ENCODE peak calls at places on chromosomes 7 and 10, in seven cellular contexts. One of them, this sample, is unnamed.
A peak's percentile ranks its signal among the peaks of the same experiment; 100 is the strongest.

GRCh38 chr7:71735961-71736556 is 604.1 kb downstream of the GALNT17 start:
- DNase-seq in heart left ventricle: peak; percentile 54
- DNase-seq in right lobe of liver: no peak
- DNase-seq in prostate gland: peak; percentile 65
- DNase-seq in transverse colon: peak; percentile 54
- DNase-seq in testis: peak; percentile 91
- DNase-seq in esophagus muscularis mucosa: no peak
- DNase-seq in this sample: peak; percentile 72

GRCh38 chr7:134188311-134188710 is 61.2 kb downstream of the LRGUK start:
- DNase-seq in right lobe of liver: no peak
- DNase-seq in esophagus muscularis mucosa: no peak
- DNase-seq in prostate gland: no peak
- DNase-seq in transverse colon: no peak
- DNase-seq in testis: no peak
- DNase-seq in heart left ventricle: no peak
- DNase-seq in this sample: no peak

GRCh38 chr7:116782177-116782711 is 80.1 kb upstream of the CAPZA2 start:
- DNase-seq in heart left ventricle: no peak
- DNase-seq in esophagus muscularis mucosa: no peak
- DNase-seq in prostate gland: no peak
- DNase-seq in right lobe of liver: no peak
- DNase-seq in transverse colon: no peak
- DNase-seq in testis: no peak
- DNase-seq in this sample: no peak

GRCh38 chr10:80184291-80184690 is 21.0 kb downstream of the ANXA11 start:
- DNase-seq in prostate gland: no peak
- DNase-seq in heart left ventricle: no peak
- DNase-seq in right lobe of liver: no peak
- DNase-seq in testis: no peak
- DNase-seq in esophagus muscularis mucosa: no peak
- DNase-seq in transverse colon: no peak
- DNase-seq in this sample: no peak

GRCh38 chr10:5291501-5292195 is 73.1 kb upstream of the UCN3 start:
- DNase-seq in prostate gland: no peak
- DNase-seq in testis: peak; percentile 18
- DNase-seq in heart left ventricle: peak; percentile 73
- DNase-seq in transverse colon: peak; percentile 43
- DNase-seq in right lobe of liver: no peak
- DNase-seq in esophagus muscularis mucosa: peak; percentile 92
- DNase-seq in this sample: no peak

GRCh38 chr7:45663167-45663921 is 89.2 kb downstream of the ADCY1 start:
- DNase-seq in transverse colon: peak; percentile 28
- DNase-seq in right lobe of liver: no peak
- DNase-seq in testis: peak; percentile 16
- DNase-seq in esophagus muscularis mucosa: no peak
- DNase-seq in heart left ventricle: no peak
- DNase-seq in prostate gland: peak; percentile 9
- DNase-seq in this sample: peak; percentile 45

GRCh38 chr10:7314068-7314646 is 96.7 kb downstream of the SFMBT2 start:
- DNase-seq in testis: no peak
- DNase-seq in prostate gland: no peak
- DNase-seq in right lobe of liver: no peak
- DNase-seq in transverse colon: no peak
- DNase-seq in esophagus muscularis mucosa: peak; percentile 57
- DNase-seq in heart left ventricle: no peak
- DNase-seq in this sample: no peak

GRCh38 chr7:134710854-134711624 is 64.4 kb downstream of the BPGM start:
- DNase-seq in esophagus muscularis mucosa: no peak
- DNase-seq in heart left ventricle: no peak
- DNase-seq in testis: peak; percentile 27
- DNase-seq in right lobe of liver: no peak
- DNase-seq in prostate gland: no peak
- DNase-seq in transverse colon: no peak
- DNase-seq in this sample: no peak

GRCh38 chr10:122939819-122940543 is 14.0 kb downstream of the C10orf88 start:
- DNase-seq in heart left ventricle: no peak
- DNase-seq in transverse colon: no peak
- DNase-seq in right lobe of liver: no peak
- DNase-seq in testis: no peak
- DNase-seq in esophagus muscularis mucosa: no peak
- DNase-seq in prostate gland: no peak
- DNase-seq in this sample: no peak

GRCh38 chr7:115226410-115226809 is 304.5 kb downstream of the MDFIC start:
- DNase-seq in heart left ventricle: no peak
- DNase-seq in right lobe of liver: no peak
- DNase-seq in testis: no peak
- DNase-seq in prostate gland: no peak
- DNase-seq in transverse colon: no peak
- DNase-seq in esophagus muscularis mucosa: no peak
- DNase-seq in this sample: no peak

GRCh38 chr7:99469381-99470065 is 3.2 kb upstream of the ZNF789 start:
- DNase-seq in testis: no peak
- DNase-seq in esophagus muscularis mucosa: no peak
- DNase-seq in transverse colon: no peak
- DNase-seq in prostate gland: no peak
- DNase-seq in heart left ventricle: no peak
- DNase-seq in right lobe of liver: no peak
- DNase-seq in this sample: no peak

GRCh38 chr7:49001610-49002033 is 77.3 kb downstream of the CDC14C start:
- DNase-seq in esophagus muscularis mucosa: no peak
- DNase-seq in prostate gland: no peak
- DNase-seq in testis: peak; percentile 56
- DNase-seq in transverse colon: peak; percentile 9
- DNase-seq in right lobe of liver: no peak
- DNase-seq in heart left ventricle: no peak
- DNase-seq in this sample: no peak

GRCh38 chr10:133509700-133510099 is 17.5 kb upstream of the CYP2E1 start:
- DNase-seq in transverse colon: no peak
- DNase-seq in heart left ventricle: no peak
- DNase-seq in prostate gland: no peak
- DNase-seq in right lobe of liver: no peak
- DNase-seq in testis: no peak
- DNase-seq in esophagus muscularis mucosa: no peak
- DNase-seq in this sample: no peak

GRCh38 chr7:115357213-115357999 is 435.5 kb downstream of the MDFIC start:
- DNase-seq in esophagus muscularis mucosa: no peak
- DNase-seq in prostate gland: no peak
- DNase-seq in heart left ventricle: no peak
- DNase-seq in right lobe of liver: no peak
- DNase-seq in transverse colon: no peak
- DNase-seq in testis: no peak
- DNase-seq in this sample: no peak

GRCh38 chr7:964401-965231 is 10.1 kb upstream of the ADAP1 start:
- DNase-seq in prostate gland: no peak
- DNase-seq in right lobe of liver: peak; percentile 58
- DNase-seq in heart left ventricle: peak; percentile 72
- DNase-seq in testis: peak; percentile 73
- DNase-seq in esophagus muscularis mucosa: no peak
- DNase-seq in transverse colon: no peak
- DNase-seq in this sample: no peak

GRCh38 chr7:105055621-105056020 is 41.6 kb downstream of the KMT2E start:
- DNase-seq in esophagus muscularis mucosa: no peak
- DNase-seq in heart left ventricle: no peak
- DNase-seq in prostate gland: no peak
- DNase-seq in right lobe of liver: no peak
- DNase-seq in transverse colon: no peak
- DNase-seq in testis: no peak
- DNase-seq in this sample: no peak

GRCh38 chr10:37703074-37703473 is 154.3 kb downstream of the ZNF248 start:
- DNase-seq in right lobe of liver: no peak
- DNase-seq in esophagus muscularis mucosa: no peak
- DNase-seq in heart left ventricle: no peak
- DNase-seq in transverse colon: no peak
- DNase-seq in prostate gland: no peak
- DNase-seq in testis: no peak
- DNase-seq in this sample: no peak

GRCh38 chr10:37703833-37704382 is 153.5 kb downstream of the ZNF248 start:
- DNase-seq in prostate gland: no peak
- DNase-seq in transverse colon: no peak
- DNase-seq in esophagus muscularis mucosa: no peak
- DNase-seq in right lobe of liver: no peak
- DNase-seq in testis: peak; percentile 6
- DNase-seq in heart left ventricle: no peak
- DNase-seq in this sample: no peak

GRCh38 chr10:37704566-37704965 is 152.8 kb downstream of the ZNF248 start:
- DNase-seq in esophagus muscularis mucosa: no peak
- DNase-seq in right lobe of liver: no peak
- DNase-seq in testis: no peak
- DNase-seq in prostate gland: no peak
- DNase-seq in heart left ventricle: no peak
- DNase-seq in transverse colon: no peak
- DNase-seq in this sample: no peak

GRCh38 chr10:37700886-37701780 is 156.3 kb downstream of the ZNF248 start:
- DNase-seq in heart left ventricle: no peak
- DNase-seq in right lobe of liver: no peak
- DNase-seq in transverse colon: no peak
- DNase-seq in prostate gland: no peak
- DNase-seq in esophagus muscularis mucosa: no peak
- DNase-seq in testis: peak; percentile 13
- DNase-seq in this sample: no peak

DNA sequence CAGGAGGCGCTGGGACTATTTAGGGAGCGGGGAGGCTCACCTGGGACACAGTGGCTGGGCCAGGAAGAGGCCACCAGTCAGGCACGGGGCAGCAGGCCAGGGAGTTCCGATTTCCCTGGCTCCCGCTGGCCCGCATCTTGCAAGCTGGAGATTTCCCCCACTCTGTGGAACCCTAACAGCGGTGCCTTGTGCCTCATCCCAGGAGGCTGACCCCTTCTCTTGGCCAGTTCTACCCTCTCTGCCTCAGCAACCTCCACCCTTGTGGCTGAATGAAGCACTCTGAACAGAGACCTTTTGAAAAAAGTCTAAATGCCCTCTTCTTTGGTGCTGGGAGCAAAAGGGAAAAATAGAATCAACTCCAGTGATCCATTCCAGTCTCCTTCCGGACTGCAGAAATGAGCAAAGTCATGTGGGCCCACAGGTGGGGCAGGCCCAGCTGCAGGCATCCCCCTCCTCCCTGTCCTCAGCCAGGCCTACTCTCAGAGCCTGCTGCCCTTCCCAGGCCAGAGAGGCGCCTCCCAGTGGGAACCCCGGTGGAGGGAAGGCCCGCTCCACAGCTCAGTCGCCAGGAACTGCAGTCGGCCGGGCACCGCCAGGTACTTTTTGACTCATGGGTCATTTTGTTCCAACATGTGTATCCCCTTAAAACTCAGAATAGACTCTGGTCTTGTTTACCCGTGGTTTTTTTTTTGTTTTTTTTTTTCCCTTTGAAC is 155.5 kb downstream of the ZNF248 start:
- DNase-seq in prostate gland: no peak
- DNase-seq in esophagus muscularis mucosa: no peak
- DNase-seq in right lobe of liver: no peak
- DNase-seq in transverse colon: no peak
- DNase-seq in heart left ventricle: no peak
- DNase-seq in testis: peak; percentile 10
- DNase-seq in this sample: no peak
- H3K9me3 ChIP-seq in prostate gland: no peaks in the 10 kb centered on the region
- H3K9me3 ChIP-seq in esophagus muscularis mucosa: no peaks in the 10 kb centered on the region
- H3K9me3 ChIP-seq in right lobe of liver: no peaks in the 10 kb centered on the region
- H3K9me3 ChIP-seq in transverse colon: no peaks in the 10 kb centered on the region
- H3K9me3 ChIP-seq in heart left ventricle: no peaks in the 10 kb centered on the region
- H3K9me3 ChIP-seq in testis: no peaks in the 10 kb centered on the region
- H3K9me3 ChIP-seq in this sample: peaks cover 42% of the 10 kb centered on the region

DNA sequence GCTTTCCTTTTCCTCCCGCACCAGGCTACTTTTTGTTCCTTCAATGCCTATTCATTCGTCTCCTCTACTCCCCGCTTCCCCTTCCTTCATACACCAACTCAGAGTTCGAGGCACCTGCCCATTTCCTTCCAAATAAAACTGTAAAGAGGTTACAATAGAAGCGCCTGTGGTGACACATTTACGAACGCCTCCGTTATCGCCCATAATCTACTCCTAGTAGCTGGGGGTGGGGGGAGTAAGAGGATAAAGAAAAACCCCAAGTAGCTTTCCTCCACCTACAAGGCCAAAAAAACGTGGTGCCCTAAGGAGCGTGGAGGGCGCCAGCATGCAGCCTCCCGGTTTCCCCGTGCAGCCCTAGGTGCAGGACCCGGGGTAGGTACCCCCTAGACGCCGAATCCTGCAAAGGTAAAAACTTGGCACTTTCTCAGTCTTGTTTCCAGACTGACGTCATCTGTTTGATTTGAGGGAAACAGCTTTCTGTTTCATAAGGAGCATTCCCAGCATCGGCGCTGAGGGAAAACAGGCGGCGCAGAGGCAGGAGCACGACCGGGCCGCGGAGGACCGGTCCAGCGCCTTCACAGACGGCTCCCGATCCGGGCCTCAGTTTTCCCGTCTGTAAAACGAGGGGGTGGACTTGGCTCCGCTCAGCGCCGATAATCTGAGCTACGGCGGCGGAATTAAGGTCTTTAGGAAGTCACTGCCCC is 922 bp downstream of the PPA1 start:
- DNase-seq in right lobe of liver: peak; percentile 77
- DNase-seq in prostate gland: peak; percentile 35
- DNase-seq in esophagus muscularis mucosa: peak; percentile 86
- DNase-seq in transverse colon: peak; percentile 77
- DNase-seq in testis: peak; percentile 39
- DNase-seq in heart left ventricle: no peak
- DNase-seq in this sample: peak; percentile 72
- TF ChIP-seq POLR2A in right lobe of liver: peak; percentile 89
- TF ChIP-seq POLR2A in prostate gland: peak; percentile 65
- TF ChIP-seq POLR2A in esophagus muscularis mucosa: peak; percentile 16
- TF ChIP-seq POLR2A in transverse colon: peak; percentile 82
- TF ChIP-seq POLR2A in testis: no peak
- TF ChIP-seq POLR2A in heart left ventricle: no peak
- TF ChIP-seq POLR2A in this sample: no peak

GRCh38 chr10:15724683-15725082 is 5.0 kb upstream of the ITGA8 start:
- DNase-seq in heart left ventricle: no peak
- DNase-seq in testis: no peak
- DNase-seq in esophagus muscularis mucosa: no peak
- DNase-seq in prostate gland: no peak
- DNase-seq in right lobe of liver: no peak
- DNase-seq in transverse colon: no peak
- DNase-seq in this sample: no peak

GRCh38 chr10:15718495-15719061 is 1.1 kb downstream of the ITGA8 start:
- DNase-seq in esophagus muscularis mucosa: no peak
- DNase-seq in transverse colon: no peak
- DNase-seq in right lobe of liver: no peak
- DNase-seq in testis: no peak
- DNase-seq in prostate gland: no peak
- DNase-seq in heart left ventricle: no peak
- DNase-seq in this sample: no peak

GRCh38 chr10:15719899-15720634 is at the start of gene ITGA8:
- DNase-seq in prostate gland: peak; percentile 9
- DNase-seq in right lobe of liver: no peak
- DNase-seq in heart left ventricle: no peak
- DNase-seq in esophagus muscularis mucosa: no peak
- DNase-seq in transverse colon: peak; percentile 47
- DNase-seq in testis: peak; percentile 45
- DNase-seq in this sample: no peak

GRCh38 chr10:15719062-15719898 is 442 bp downstream of the ITGA8 start:
- DNase-seq in heart left ventricle: no peak
- DNase-seq in transverse colon: peak; percentile 27
- DNase-seq in prostate gland: no peak
- DNase-seq in esophagus muscularis mucosa: no peak
- DNase-seq in testis: peak; percentile 20
- DNase-seq in right lobe of liver: no peak
- DNase-seq in this sample: no peak

GRCh38 chr10:15720635-15721310 is 1.1 kb upstream of the ITGA8 start:
- DNase-seq in right lobe of liver: no peak
- DNase-seq in transverse colon: no peak
- DNase-seq in testis: no peak
- DNase-seq in heart left ventricle: no peak
- DNase-seq in prostate gland: no peak
- DNase-seq in esophagus muscularis mucosa: no peak
- DNase-seq in this sample: no peak
- H3K27me3 ChIP-seq in right lobe of liver: no peaks in the 10 kb centered on the region
- H3K27me3 ChIP-seq in transverse colon: peaks cover 44% of the 10 kb centered on the region
- H3K27me3 ChIP-seq in testis: no peaks in the 10 kb centered on the region
- H3K27me3 ChIP-seq in heart left ventricle: peaks cover 28% of the 10 kb centered on the region
- H3K27me3 ChIP-seq in prostate gland: peaks cover 2% of the 10 kb centered on the region
- H3K27me3 ChIP-seq in esophagus muscularis mucosa: no peaks in the 10 kb centered on the region
- H3K27me3 ChIP-seq in this sample: peaks cover 4% of the 10 kb centered on the region

GRCh38 chr10:1514641-1515040 is 222.7 kb downstream of the ADARB2 start:
- DNase-seq in heart left ventricle: no peak
- DNase-seq in right lobe of liver: no peak
- DNase-seq in transverse colon: no peak
- DNase-seq in prostate gland: no peak
- DNase-seq in esophagus muscularis mucosa: peak; percentile 89
- DNase-seq in testis: no peak
- DNase-seq in this sample: no peak
- H3K9me3 ChIP-seq in heart left ventricle: no peaks in the 10 kb centered on the region
- H3K9me3 ChIP-seq in right lobe of liver: no peaks in the 10 kb centered on the region
- H3K9me3 ChIP-seq in transverse colon: no peaks in the 10 kb centered on the region
- H3K9me3 ChIP-seq in prostate gland: no peaks in the 10 kb centered on the region
- H3K9me3 ChIP-seq in esophagus muscularis mucosa: no peaks in the 10 kb centered on the region
- H3K9me3 ChIP-seq in testis: no peaks in the 10 kb centered on the region
- H3K9me3 ChIP-seq in this sample: no peaks in the 10 kb centered on the region